ENCODE peak calls at places on chromosomes 2 and 18, in four cellular contexts. Z is IMR-90, V is mesendoderm, B is H9. H is an unnamed sample.

GRCh38 chr2:66772618-66773017 is 337.7 kb downstream of the MEIS1 start:
- DNase-seq in B (no peak), V (peak; percentile 46), Z (no peak), H (no peak)

GRCh38 chr2:61182059-61182383 is 20.0 kb downstream of the C2orf74 start:
- DNase-seq in B (no peak), Z (no peak), V (no peak), H (no peak)

GRCh38 chr18:59514193-59514592 is 155.1 kb upstream of the LMAN1 start:
- DNase-seq in B (no peak), Z (peak; percentile 73), V (no peak), H (peak; percentile 41)

GRCh38 chr18:34957119-34957863 is 83.9 kb upstream of the MAPRE2 start:
- DNase-seq in V (peak; percentile 72), B (no peak), Z (no peak), H (peak; percentile 75)

GRCh38 chr2:141630531-141630930 is 500.3 kb downstream of the LRP1B start:
- DNase-seq in B (no peak), Z (no peak), V (no peak), H (no peak)

GRCh38 chr2:237202288-237203030 is 116.8 kb downstream of the COPS8 start:
- DNase-seq in B (no peak), Z (no peak), V (peak; percentile 33), H (no peak)

GRCh38 chr18:75229437-75229836 is 18.8 kb downstream of the TSHZ1 start:
- DNase-seq in Z (no peak), V (no peak), B (no peak), H (no peak)

GRCh38 chr18:26777316-26778053 is 88.0 kb downstream of the AQP4 start:
- DNase-seq in V (peak; percentile 93), B (peak; percentile 50), Z (no peak), H (no peak)

GRCh38 chr2:64698668-64699444 is 45.1 kb upstream of the SERTAD2 start:
- DNase-seq in B (no peak), V (no peak), Z (peak; percentile 94), H (peak; percentile 91)

GRCh38 chr2:152037711-152038110 is 61.1 kb downstream of the CACNB4 start:
- DNase-seq in V (no peak), Z (no peak), B (no peak), H (no peak)

GRCh38 chr2:34831096-34831495 is 1232.0 kb upstream of the FAM98A start:
- DNase-seq in B (no peak), Z (no peak), V (no peak), H (no peak)

GRCh38 chr2:109356251-109357035 is 227.4 kb downstream of the SH3RF3 start:
- DNase-seq in Z (no peak), V (no peak), B (no peak), H (no peak)

GRCh38 chr2:138086556-138086955 is 122.3 kb downstream of the HNMT start:
- DNase-seq in B (no peak), V (no peak), Z (peak; percentile 51), H (peak; percentile 40)

GRCh38 chr2:64582774-64583340 is 58.7 kb downstream of the AFTPH start:
- DNase-seq in V (no peak), Z (no peak), B (no peak), H (no peak)

GRCh38 chr2:31151501-31151900 is 13.3 kb upstream of the GALNT14 start:
- DNase-seq in V (peak; percentile 67), B (no peak), Z (no peak), H (no peak)

GRCh38 chr2:29235411-29235810 is 120.2 kb downstream of the CLIP4 start:
- DNase-seq in Z (no peak), V (no peak), B (no peak), H (no peak)

GRCh38 chr2:174522553-174522952 is 35.7 kb upstream of the GPR155 start:
- DNase-seq in B (no peak), Z (peak; percentile 11), V (no peak), H (no peak)

GRCh38 chr2:179805001-179805400 is 56.4 kb downstream of the ZNF385B start:
- DNase-seq in B (no peak), V (no peak), Z (no peak), H (no peak)

GRCh38 chr2:28490558-28490957 is 5.3 kb upstream of the PLB1 start:
- DNase-seq in V (no peak), Z (no peak), B (no peak), H (no peak)

GRCh38 chr18:64009305-64009704 is 39.4 kb downstream of the SERPINB8 start:
- DNase-seq in B (no peak), Z (no peak), V (no peak), H (no peak)

DNA sequence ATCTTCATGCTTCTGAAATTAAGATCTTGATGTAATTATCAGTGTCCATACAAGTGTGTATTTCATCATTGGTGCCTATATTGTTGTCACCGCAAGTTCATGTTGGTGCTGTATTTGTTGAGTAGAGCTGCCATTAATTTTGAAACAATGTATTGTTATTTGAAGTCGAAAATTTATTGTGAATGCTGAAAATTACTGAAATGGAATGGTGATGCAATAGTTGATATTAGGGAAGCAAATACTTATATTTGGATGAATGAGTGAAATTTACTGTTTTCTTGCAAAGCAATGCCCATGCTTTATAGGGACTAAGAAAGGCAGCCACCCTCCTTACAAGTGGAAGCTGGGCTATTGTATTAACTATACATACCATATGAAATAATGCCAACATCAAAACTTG is 41.6 kb downstream of the SERPINB8 start:
- DNase-seq in B (no peak), V (no peak), Z (no peak), H (no peak)
- H4K8ac ChIP-seq in B (no peak overlapping the region), V (no peak overlapping the region), Z (no peak overlapping the region), H (no peak overlapping the region)

GRCh38 chr2:206031950-206032567 is 53.9 kb downstream of the INO80D start:
- DNase-seq in B (no peak), V (peak; percentile 64), Z (no peak), H (no peak)
- H4K8ac ChIP-seq in B (no peak overlapping the region), V (no peak overlapping the region), Z (no peak overlapping the region), H (no peak overlapping the region)

DNA sequence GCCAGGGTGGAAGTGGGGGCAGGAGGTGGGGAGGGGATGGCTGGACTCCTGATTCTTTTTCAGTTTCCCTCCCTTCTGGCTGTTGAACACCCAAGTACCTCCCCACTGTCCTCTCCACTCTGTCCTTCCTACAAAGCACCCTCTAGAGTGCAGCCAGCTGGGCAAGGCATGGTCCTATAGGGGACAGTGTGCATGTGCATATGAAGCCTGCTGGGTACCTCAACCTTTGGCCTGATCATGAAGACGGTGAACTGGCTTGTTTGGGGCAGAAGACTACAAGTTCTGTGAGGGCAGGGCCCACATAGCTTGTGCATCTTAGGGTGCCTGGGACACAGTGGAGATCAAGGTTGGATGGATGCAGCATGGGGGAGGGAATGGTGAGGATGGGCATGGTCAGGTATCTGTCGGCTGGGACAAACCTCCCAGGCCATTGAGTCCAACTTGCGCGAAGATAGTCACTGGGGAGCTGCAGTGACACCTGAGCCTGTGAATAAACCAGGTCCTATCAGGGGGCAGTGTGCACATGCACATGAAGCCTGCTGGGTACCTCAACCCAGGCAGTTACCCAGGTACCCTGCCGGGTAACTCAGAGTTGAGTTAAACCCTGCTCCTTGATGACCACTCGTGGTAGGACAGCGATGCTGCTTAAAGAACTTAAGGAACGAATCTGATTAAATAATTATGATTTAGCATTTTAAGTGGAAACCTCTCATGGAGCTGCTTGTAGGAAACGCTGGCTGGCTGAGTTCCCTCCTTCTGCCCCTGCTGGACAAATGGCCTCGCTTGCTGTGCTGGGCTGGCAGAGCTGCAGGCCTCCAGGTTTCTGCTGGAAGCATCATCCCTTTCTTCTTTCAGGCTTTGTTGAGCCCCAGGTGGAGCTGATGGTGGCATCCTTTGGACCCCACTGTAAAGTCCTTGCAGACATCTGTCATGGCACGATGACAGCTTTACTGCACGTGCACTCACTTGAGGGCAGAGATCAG is 84.0 kb downstream of the POLR1A start:
- DNase-seq in V (no peak), B (no peak), Z (no peak), H (no peak)
- H4K8ac ChIP-seq in V (no peak overlapping the region), B (no peak overlapping the region), Z (no peak overlapping the region), H (peak overlapping the region; percentile 31)

GRCh38 chr18:47080872-47081271 is 45.5 kb upstream of the ELOA2 start:
- DNase-seq in V (no peak), B (no peak), Z (no peak), H (no peak)

GRCh38 chr18:47077111-47077510 is 41.7 kb upstream of the ELOA2 start:
- DNase-seq in Z (no peak), B (no peak), V (no peak), H (no peak)

DNA sequence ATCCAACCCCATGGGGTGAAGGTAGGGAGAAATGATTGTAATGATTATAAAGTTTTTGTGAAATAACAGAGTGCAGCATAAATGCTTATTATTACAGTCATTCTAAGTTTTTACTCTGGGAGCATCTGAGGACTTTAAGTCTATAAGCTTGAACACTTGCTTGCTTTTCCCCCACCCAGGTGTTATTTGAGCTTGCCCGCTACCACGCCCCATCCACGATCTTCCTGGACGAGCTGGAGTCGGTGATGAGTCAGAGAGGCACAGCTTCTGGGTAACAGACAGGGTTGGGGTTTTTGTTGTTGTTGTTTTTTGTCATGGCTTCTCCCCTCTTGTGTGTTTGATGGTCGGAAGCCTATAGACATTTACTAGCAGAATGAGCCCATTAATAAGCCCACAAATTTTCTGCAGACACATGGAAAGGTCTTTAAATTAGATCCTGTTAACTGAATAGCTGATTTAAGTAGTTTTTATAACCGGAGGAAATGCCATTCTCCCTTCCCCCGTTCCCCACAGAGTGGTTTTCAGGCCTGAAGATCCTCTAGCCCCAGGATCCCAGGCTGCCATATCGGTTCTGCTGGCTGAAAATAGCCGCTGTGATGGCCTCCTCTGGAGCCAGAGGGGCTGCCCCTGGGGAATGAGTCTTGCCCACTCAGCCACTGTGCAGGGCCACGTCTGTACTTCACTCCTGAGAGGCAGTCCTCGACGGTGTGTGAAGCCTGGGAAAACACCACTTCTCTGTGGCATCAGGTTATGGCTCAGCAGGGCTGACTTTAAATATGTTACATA is 39.9 kb upstream of the ELOA2 start:
- DNase-seq in Z (no peak), B (peak; percentile 47), V (peak; percentile 57), H (peak; percentile 16)
- H4K8ac ChIP-seq in Z (no peak overlapping the region), B (no peak overlapping the region), V (no peak overlapping the region), H (peak overlapping the region; percentile 76)

DNA sequence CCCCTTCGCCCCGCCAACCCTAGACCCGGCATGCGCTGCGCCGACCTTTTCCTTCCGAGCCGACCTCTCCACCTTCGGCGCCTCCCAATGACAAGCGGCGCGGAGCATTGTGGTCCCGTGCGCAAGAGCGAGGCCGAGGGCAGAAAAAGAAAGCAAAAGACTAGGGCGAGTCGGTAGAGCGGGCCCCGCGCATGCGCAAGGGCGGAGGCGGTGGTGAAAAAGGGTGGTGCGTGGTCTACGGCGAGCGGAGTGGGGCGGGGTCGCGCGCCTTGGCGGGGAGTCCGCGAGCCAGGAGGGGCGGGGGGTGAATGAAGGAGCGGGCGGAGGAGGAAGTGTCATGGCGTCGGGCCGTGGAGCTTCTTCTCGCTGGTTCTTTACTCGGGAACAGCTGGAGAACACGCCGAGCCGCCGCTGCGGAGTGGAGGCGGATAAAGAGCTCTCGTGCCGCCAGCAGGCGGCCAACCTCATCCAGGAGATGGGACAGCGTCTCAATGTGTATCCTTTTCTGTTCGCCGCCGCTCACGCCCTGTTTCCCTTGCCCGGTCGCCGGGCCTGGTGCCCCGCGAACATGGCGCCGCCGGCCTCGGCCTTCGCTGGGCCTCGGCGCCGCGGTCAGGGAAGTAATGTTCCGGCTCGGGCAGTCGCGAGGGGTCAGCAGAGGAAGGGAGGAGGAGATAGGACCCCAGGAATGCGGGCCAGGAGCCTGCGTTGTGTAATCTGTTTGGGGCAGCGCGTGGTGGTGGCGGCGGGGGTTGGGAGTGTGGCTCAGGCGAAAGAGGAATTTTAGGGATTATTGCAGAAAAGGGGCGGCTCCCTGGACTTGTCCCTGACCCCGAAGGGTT is at the start of gene CCNT2:
- DNase-seq in B (peak; percentile 99), V (peak; percentile 100), Z (peak; percentile 98), H (peak; percentile 99)
- H4K8ac ChIP-seq in B (no peak within 1 kb of the TSS), V (peak within 1 kb of the TSS; percentile 76), Z (peak within 1 kb of the TSS; percentile 86), H (peak within 1 kb of the TSS; percentile 98)

GRCh38 chr18:49013961-49014604 is 63.3 kb upstream of the SMAD7 start:
- DNase-seq in Z (no peak), B (peak; percentile 27), V (no peak), H (no peak)
- H4K8ac ChIP-seq in Z (no peak overlapping the region), B (no peak overlapping the region), V (no peak overlapping the region), H (no peak overlapping the region)

H was measured in mesenchymal stem cell.